ENCODE peak calls at places on chromosome 16, in seven cellular contexts. One of them, this sample, is unnamed.

GRCh38 chr16:57941016-57941656 is 29.8 kb downstream of the CNGB1 start:
- DNase-seq in epithelial cell of esophagus: peak
- DNase-seq in PC-9: peak
- DNase-seq in ascending aorta: no peak
- DNase-seq in tibial artery: no peak
- DNase-seq in fibroblast of pulmonary artery: peak
- DNase-seq in adrenal gland: peak
- DNase-seq in this sample: no peak

GRCh38 chr16:66365588-66365987 is 903 bp upstream of the CDH5 start:
- DNase-seq in epithelial cell of esophagus: peak
- DNase-seq in fibroblast of pulmonary artery: peak
- DNase-seq in PC-9: peak
- DNase-seq in adrenal gland: peak
- DNase-seq in tibial artery: peak
- DNase-seq in ascending aorta: no peak
- DNase-seq in this sample: no peak

GRCh38 chr16:66127459-66128362 is 238.8 kb upstream of the CDH5 start:
- DNase-seq in ascending aorta: no peak
- DNase-seq in tibial artery: peak
- DNase-seq in adrenal gland: peak
- DNase-seq in PC-9: no peak
- DNase-seq in epithelial cell of esophagus: no peak
- DNase-seq in fibroblast of pulmonary artery: peak
- DNase-seq in this sample: no peak

GRCh38 chr16:26396511-26397235 is 670.1 kb upstream of the C16orf82 start:
- DNase-seq in fibroblast of pulmonary artery: no peak
- DNase-seq in tibial artery: no peak
- DNase-seq in PC-9: no peak
- DNase-seq in adrenal gland: no peak
- DNase-seq in ascending aorta: no peak
- DNase-seq in epithelial cell of esophagus: no peak
- DNase-seq in this sample: no peak

GRCh38 chr16:1670866-1671265 is 7.2 kb upstream of the JPT2 start:
- DNase-seq in PC-9: no peak
- DNase-seq in epithelial cell of esophagus: no peak
- DNase-seq in tibial artery: no peak
- DNase-seq in fibroblast of pulmonary artery: no peak
- DNase-seq in adrenal gland: no peak
- DNase-seq in ascending aorta: no peak
- DNase-seq in this sample: no peak

GRCh38 chr16:69049146-69049545 is 56.3 kb upstream of the HAS3 start:
- DNase-seq in tibial artery: no peak
- DNase-seq in epithelial cell of esophagus: peak
- DNase-seq in PC-9: no peak
- DNase-seq in adrenal gland: no peak
- DNase-seq in ascending aorta: no peak
- DNase-seq in fibroblast of pulmonary artery: peak
- DNase-seq in this sample: no peak

GRCh38 chr16:29809850-29810698 is 1.9 kb upstream of the PRRT2 start:
- DNase-seq in tibial artery: no peak
- DNase-seq in PC-9: no peak
- DNase-seq in fibroblast of pulmonary artery: no peak
- DNase-seq in epithelial cell of esophagus: no peak
- DNase-seq in ascending aorta: no peak
- DNase-seq in adrenal gland: peak
- DNase-seq in this sample: no peak

GRCh38 chr16:84893849-84894599 is 74.2 kb downstream of the CRISPLD2 start:
- DNase-seq in fibroblast of pulmonary artery: no peak
- DNase-seq in adrenal gland: no peak
- DNase-seq in tibial artery: no peak
- DNase-seq in ascending aorta: no peak
- DNase-seq in epithelial cell of esophagus: no peak
- DNase-seq in PC-9: no peak
- DNase-seq in this sample: no peak

GRCh38 chr16:82440336-82440735 is 186.4 kb upstream of the CDH13 start:
- DNase-seq in PC-9: no peak
- DNase-seq in adrenal gland: no peak
- DNase-seq in tibial artery: no peak
- DNase-seq in epithelial cell of esophagus: no peak
- DNase-seq in fibroblast of pulmonary artery: no peak
- DNase-seq in ascending aorta: no peak
- DNase-seq in this sample: no peak

GRCh38 chr16:74232831-74233465 is 63.7 kb upstream of the PSMD7 start:
- DNase-seq in epithelial cell of esophagus: peak
- DNase-seq in fibroblast of pulmonary artery: no peak
- DNase-seq in PC-9: no peak
- DNase-seq in adrenal gland: no peak
- DNase-seq in ascending aorta: no peak
- DNase-seq in tibial artery: no peak
- DNase-seq in this sample: peak

GRCh38 chr16:49701867-49702494 is 153.9 kb downstream of the ZNF423 start:
- DNase-seq in adrenal gland: peak
- DNase-seq in epithelial cell of esophagus: no peak
- DNase-seq in fibroblast of pulmonary artery: peak
- DNase-seq in tibial artery: peak
- DNase-seq in PC-9: no peak
- DNase-seq in ascending aorta: peak
- DNase-seq in this sample: peak

GRCh38 chr16:2151188-2152091 is 3.0 kb downstream of the RAB26 start:
- DNase-seq in fibroblast of pulmonary artery: no peak
- DNase-seq in epithelial cell of esophagus: peak
- DNase-seq in ascending aorta: no peak
- DNase-seq in adrenal gland: no peak
- DNase-seq in tibial artery: no peak
- DNase-seq in PC-9: no peak
- DNase-seq in this sample: no peak

GRCh38 chr16:57282510-57283213 is 1.8 kb downstream of the PLLP start:
- DNase-seq in tibial artery: no peak
- DNase-seq in ascending aorta: no peak
- DNase-seq in adrenal gland: no peak
- DNase-seq in epithelial cell of esophagus: no peak
- DNase-seq in fibroblast of pulmonary artery: no peak
- DNase-seq in PC-9: no peak
- DNase-seq in this sample: no peak

GRCh38 chr16:78606572-78606971 is 507.1 kb downstream of the WWOX start:
- DNase-seq in tibial artery: no peak
- DNase-seq in ascending aorta: no peak
- DNase-seq in adrenal gland: no peak
- DNase-seq in fibroblast of pulmonary artery: no peak
- DNase-seq in PC-9: no peak
- DNase-seq in epithelial cell of esophagus: no peak
- DNase-seq in this sample: no peak

GRCh38 chr16:82046941-82047340 is 11.9 kb downstream of the HSD17B2 start:
- DNase-seq in fibroblast of pulmonary artery: no peak
- DNase-seq in epithelial cell of esophagus: no peak
- DNase-seq in tibial artery: no peak
- DNase-seq in ascending aorta: no peak
- DNase-seq in PC-9: no peak
- DNase-seq in adrenal gland: no peak
- DNase-seq in this sample: no peak

GRCh38 chr16:3879887-3880564 is 487 bp downstream of the CREBBP start:
- DNase-seq in ascending aorta: no peak
- DNase-seq in tibial artery: peak
- DNase-seq in epithelial cell of esophagus: peak
- DNase-seq in fibroblast of pulmonary artery: peak
- DNase-seq in adrenal gland: peak
- DNase-seq in PC-9: peak
- DNase-seq in this sample: no peak

GRCh38 chr16:3739636-3740035 is 22.3 kb upstream of the TRAP1 start:
- DNase-seq in PC-9: no peak
- DNase-seq in tibial artery: no peak
- DNase-seq in ascending aorta: no peak
- DNase-seq in adrenal gland: no peak
- DNase-seq in fibroblast of pulmonary artery: no peak
- DNase-seq in epithelial cell of esophagus: no peak
- DNase-seq in this sample: no peak

GRCh38 chr16:2142942-2143868 is 5.2 kb upstream of the RAB26 start:
- DNase-seq in ascending aorta: no peak
- DNase-seq in epithelial cell of esophagus: peak
- DNase-seq in tibial artery: no peak
- DNase-seq in fibroblast of pulmonary artery: no peak
- DNase-seq in adrenal gland: no peak
- DNase-seq in PC-9: peak
- DNase-seq in this sample: no peak

GRCh38 chr16:89033796-89034572 is 57.0 kb upstream of the CBFA2T3 start:
- DNase-seq in epithelial cell of esophagus: no peak
- DNase-seq in tibial artery: no peak
- DNase-seq in ascending aorta: no peak
- DNase-seq in adrenal gland: no peak
- DNase-seq in fibroblast of pulmonary artery: no peak
- DNase-seq in PC-9: no peak
- DNase-seq in this sample: no peak
- H3K4me3 ChIP-seq in epithelial cell of esophagus: no peak
- H3K4me3 ChIP-seq in tibial artery: no peak
- H3K4me3 ChIP-seq in ascending aorta: no peak
- H3K4me3 ChIP-seq in adrenal gland: no peak
- H3K4me3 ChIP-seq in fibroblast of pulmonary artery: no peak
- H3K4me3 ChIP-seq in PC-9: no peak
- H3K4me3 ChIP-seq in this sample: no peak

GRCh38 chr16:11955713-11956123 is 9.3 kb upstream of the TNFRSF17 start:
- DNase-seq in PC-9: peak
- DNase-seq in fibroblast of pulmonary artery: peak
- DNase-seq in epithelial cell of esophagus: peak
- DNase-seq in ascending aorta: no peak
- DNase-seq in adrenal gland: no peak
- DNase-seq in tibial artery: no peak
- DNase-seq in this sample: no peak
- H3K4me3 ChIP-seq in PC-9: no peak
- H3K4me3 ChIP-seq in fibroblast of pulmonary artery: no peak
- H3K4me3 ChIP-seq in epithelial cell of esophagus: no peak
- H3K4me3 ChIP-seq in ascending aorta: no peak
- H3K4me3 ChIP-seq in adrenal gland: no peak
- H3K4me3 ChIP-seq in tibial artery: no peak
- H3K4me3 ChIP-seq in this sample: no peak

DNA sequence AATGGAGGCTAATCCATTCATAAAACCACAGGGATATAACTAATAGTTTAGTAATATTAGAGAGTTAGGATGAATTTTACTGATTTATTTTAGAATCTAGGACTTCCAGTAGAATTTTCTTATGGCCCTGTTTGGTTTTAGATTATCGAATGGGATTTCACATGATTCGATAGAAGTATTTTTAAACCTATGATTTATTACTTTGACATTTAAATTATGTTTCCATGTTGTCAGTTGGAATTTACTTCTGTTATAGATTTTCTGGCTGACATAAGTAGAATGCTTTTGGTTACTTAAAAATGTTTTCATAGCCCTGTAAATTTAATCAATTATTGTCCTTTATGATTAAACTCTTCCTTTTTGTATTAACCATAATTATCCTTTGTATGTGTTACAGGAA is 158.8 kb downstream of the CHD9 start:
- DNase-seq in ascending aorta: no peak
- DNase-seq in adrenal gland: no peak
- DNase-seq in tibial artery: no peak
- DNase-seq in epithelial cell of esophagus: no peak
- DNase-seq in PC-9: no peak
- DNase-seq in fibroblast of pulmonary artery: no peak
- DNase-seq in this sample: no peak
- H3K4me3 ChIP-seq in ascending aorta: no peak
- H3K4me3 ChIP-seq in adrenal gland: no peak
- H3K4me3 ChIP-seq in tibial artery: no peak
- H3K4me3 ChIP-seq in epithelial cell of esophagus: no peak
- H3K4me3 ChIP-seq in PC-9: no peak
- H3K4me3 ChIP-seq in fibroblast of pulmonary artery: no peak
- H3K4me3 ChIP-seq in this sample: no peak

GRCh38 chr16:7342598-7342997 is 10.0 kb downstream of the RBFOX1 start:
- DNase-seq in ascending aorta: no peak
- DNase-seq in adrenal gland: no peak
- DNase-seq in tibial artery: no peak
- DNase-seq in fibroblast of pulmonary artery: no peak
- DNase-seq in PC-9: no peak
- DNase-seq in epithelial cell of esophagus: no peak
- DNase-seq in this sample: no peak
- H3K4me3 ChIP-seq in ascending aorta: no peak
- H3K4me3 ChIP-seq in adrenal gland: no peak
- H3K4me3 ChIP-seq in tibial artery: no peak
- H3K4me3 ChIP-seq in fibroblast of pulmonary artery: no peak
- H3K4me3 ChIP-seq in PC-9: no peak
- H3K4me3 ChIP-seq in epithelial cell of esophagus: no peak
- H3K4me3 ChIP-seq in this sample: no peak

GRCh38 chr16:86410529-86410928 is 99.8 kb upstream of the FOXF1 start:
- DNase-seq in tibial artery: no peak
- DNase-seq in adrenal gland: no peak
- DNase-seq in ascending aorta: no peak
- DNase-seq in PC-9: no peak
- DNase-seq in fibroblast of pulmonary artery: no peak
- DNase-seq in epithelial cell of esophagus: no peak
- DNase-seq in this sample: no peak
- H3K4me3 ChIP-seq in tibial artery: no peak
- H3K4me3 ChIP-seq in adrenal gland: no peak
- H3K4me3 ChIP-seq in ascending aorta: no peak
- H3K4me3 ChIP-seq in PC-9: no peak
- H3K4me3 ChIP-seq in fibroblast of pulmonary artery: no peak
- H3K4me3 ChIP-seq in epithelial cell of esophagus: no peak
- H3K4me3 ChIP-seq in this sample: no peak

GRCh38 chr16:54027126-54027922 is 259.3 kb downstream of the IRX3 start:
- DNase-seq in adrenal gland: no peak
- DNase-seq in tibial artery: no peak
- DNase-seq in PC-9: peak
- DNase-seq in fibroblast of pulmonary artery: peak
- DNase-seq in epithelial cell of esophagus: peak
- DNase-seq in ascending aorta: no peak
- DNase-seq in this sample: no peak
- H3K4me3 ChIP-seq in adrenal gland: no peak
- H3K4me3 ChIP-seq in tibial artery: no peak
- H3K4me3 ChIP-seq in PC-9: peak
- H3K4me3 ChIP-seq in fibroblast of pulmonary artery: peak
- H3K4me3 ChIP-seq in epithelial cell of esophagus: no peak
- H3K4me3 ChIP-seq in ascending aorta: no peak
- H3K4me3 ChIP-seq in this sample: no peak

GRCh38 chr16:88744520-88744835 is 38.2 kb downstream of the CTU2 start:
- DNase-seq in tibial artery: no peak
- DNase-seq in epithelial cell of esophagus: no peak
- DNase-seq in adrenal gland: no peak
- DNase-seq in ascending aorta: no peak
- DNase-seq in fibroblast of pulmonary artery: no peak
- DNase-seq in PC-9: no peak
- DNase-seq in this sample: no peak
- H3K4me3 ChIP-seq in tibial artery: no peak
- H3K4me3 ChIP-seq in epithelial cell of esophagus: no peak
- H3K4me3 ChIP-seq in adrenal gland: no peak
- H3K4me3 ChIP-seq in ascending aorta: no peak
- H3K4me3 ChIP-seq in fibroblast of pulmonary artery: no peak
- H3K4me3 ChIP-seq in PC-9: no peak
- H3K4me3 ChIP-seq in this sample: no peak

GRCh38 chr16:86073103-86073625 is 174.2 kb downstream of the IRF8 start:
- DNase-seq in fibroblast of pulmonary artery: no peak
- DNase-seq in tibial artery: no peak
- DNase-seq in adrenal gland: no peak
- DNase-seq in ascending aorta: no peak
- DNase-seq in PC-9: no peak
- DNase-seq in epithelial cell of esophagus: no peak
- DNase-seq in this sample: no peak
- H3K4me3 ChIP-seq in fibroblast of pulmonary artery: no peak
- H3K4me3 ChIP-seq in tibial artery: no peak
- H3K4me3 ChIP-seq in adrenal gland: no peak
- H3K4me3 ChIP-seq in ascending aorta: no peak
- H3K4me3 ChIP-seq in PC-9: no peak
- H3K4me3 ChIP-seq in epithelial cell of esophagus: no peak
- H3K4me3 ChIP-seq in this sample: no peak

This sample was measured in vagina.